ENCODE peak calls at places on chromosomes 2 and 18, in five cellular contexts. G, W, E, Y and I are unnamed samples.

GRCh38 chr2:82986899-82987298 is 1472.2 kb downstream of the SUCLG1 start:
- DNase-seq in Y (no peak), W (no peak), E (no peak), G (no peak), I (no peak)

GRCh38 chr2:48699377-48699951 is 56.1 kb downstream of the LHCGR start:
- DNase-seq in W (no peak), Y (peak; percentile 77), G (no peak), E (no peak), I (peak; percentile 45)

GRCh38 chr2:105437708-105438103 is 38.9 kb upstream of the FHL2 start:
- DNase-seq in E (no peak), W (no peak), Y (peak; percentile 86), G (no peak), I (peak; percentile 59)

GRCh38 chr18:23302514-23302851 is 150.6 kb upstream of the RIOK3 start:
- DNase-seq in G (no peak), W (no peak), Y (no peak), E (no peak), I (no peak)

GRCh38 chr18:47151457-47151856 is 1.2 kb upstream of the HDHD2 start:
- DNase-seq in E (no peak), Y (no peak), W (no peak), G (no peak), I (no peak)

GRCh38 chr2:182784777-182785176 is 68.7 kb downstream of the DNAJC10 start:
- DNase-seq in W (no peak), G (no peak), E (no peak), Y (peak; percentile 82), I (peak; percentile 63)

GRCh38 chr2:103448416-103448815 is 686.6 kb downstream of the TMEM182 start:
- DNase-seq in E (no peak), Y (no peak), W (no peak), G (no peak), I (no peak)

GRCh38 chr2:53969285-53970094 is 1.3 kb downstream of the PSME4 start:
- DNase-seq in W (no peak), Y (peak; percentile 74), G (peak; percentile 15), E (no peak), I (peak; percentile 69)

GRCh38 chr2:70995227-70995729 is 605 bp upstream of the TEX261 start:
- DNase-seq in E (peak; percentile 52), W (no peak), Y (peak; percentile 41), G (peak; percentile 72), I (peak; percentile 39)

GRCh38 chr18:62452280-62452824 is 70.5 kb upstream of the ZCCHC2 start:
- DNase-seq in E (no peak), W (no peak), Y (peak; percentile 39), G (peak; percentile 15), I (peak; percentile 61)

GRCh38 chr2:169106125-169106524 is 36.8 kb downstream of the DHRS9 start:
- DNase-seq in Y (no peak), G (no peak), W (no peak), E (no peak), I (no peak)

GRCh38 chr18:79876497-79876896 is 75.0 kb downstream of the SLC66A2 start:
- DNase-seq in G (no peak), Y (no peak), W (no peak), E (peak; percentile 22), I (no peak)

GRCh38 chr2:217953531-217953932 is 49.3 kb downstream of the TNS1 start:
- DNase-seq in G (no peak), W (no peak), E (no peak), Y (no peak), I (no peak)

GRCh38 chr2:105795575-105795934 is 50.8 kb downstream of the NCK2 start:
- DNase-seq in G (no peak), W (no peak), Y (no peak), E (no peak), I (no peak)

GRCh38 chr2:46241344-46241743 is 55.9 kb upstream of the EPAS1 start:
- DNase-seq in Y (peak; percentile 46), G (no peak), E (no peak), W (no peak), I (peak; percentile 23)

GRCh38 chr2:168663993-168664392 is 138.4 kb upstream of the NOSTRIN start:
- DNase-seq in Y (peak; percentile 36), G (no peak), E (no peak), W (no peak), I (peak; percentile 22)

GRCh38 chr2:36949845-36950244 is 16.5 kb downstream of the STRN start:
- DNase-seq in W (no peak), G (no peak), Y (no peak), E (no peak), I (no peak)

GRCh38 chr2:20444993-20445910 is 1.6 kb upstream of the RHOB start:
- DNase-seq in E (no peak), Y (no peak), G (no peak), W (no peak), I (no peak)

GRCh38 chr18:66575263-66575662 is 28.6 kb downstream of the CDH19 start:
- DNase-seq in Y (no peak), G (no peak), W (no peak), E (no peak), I (no peak)

GRCh38 chr18:2223859-2224258 is 347.4 kb downstream of the METTL4 start:
- DNase-seq in E (no peak), W (no peak), Y (peak; percentile 76), G (no peak), I (peak; percentile 77)

GRCh38 chr2:239800785-239801184 is 224.4 kb downstream of the NDUFA10 start:
- DNase-seq in E (no peak), W (no peak), G (no peak), Y (no peak), I (no peak)

GRCh38 chr2:119028327-119029174 is 86.6 kb downstream of the MARCO start:
- DNase-seq in Y (peak; percentile 61), G (no peak), W (no peak), E (peak; percentile 79), I (peak; percentile 48)

GRCh38 chr2:10389191-10389590 is 58.9 kb downstream of the ODC1 start:
- DNase-seq in Y (no peak), W (no peak), G (no peak), E (no peak), I (no peak)

GRCh38 chr18:44170208-44170880 is 510.3 kb upstream of the SETBP1 start:
- DNase-seq in E (no peak), W (no peak), Y (peak; percentile 23), G (no peak), I (peak; percentile 17)

GRCh38 chr2:84846041-84846663 is 34.7 kb downstream of the TRABD2A start:
- DNase-seq in W (no peak), Y (peak; percentile 72), G (peak; percentile 76), E (no peak), I (peak; percentile 29)

GRCh38 chr18:59484796-59485328 is 125.8 kb upstream of the LMAN1 start:
- DNase-seq in G (no peak), Y (peak; percentile 84), W (no peak), E (no peak), I (peak; percentile 81)

GRCh38 chr2:239927424-239927981 is 97.6 kb downstream of the NDUFA10 start:
- DNase-seq in W (peak; percentile 41), E (peak; percentile 31), G (peak; percentile 66), Y (peak; percentile 80), I (peak; percentile 66)

GRCh38 chr18:61047794-61048193 is 285.4 kb upstream of the CDH20 start:
- DNase-seq in Y (no peak), E (no peak), G (no peak), W (no peak), I (no peak)

GRCh38 chr2:239028253-239028619 is 180.4 kb downstream of the TWIST2 start:
- DNase-seq in E (no peak), G (no peak), W (no peak), Y (no peak), I (no peak)